ENCODE peak calls at places on chromosomes 7 and 10, in four cellular contexts. V, D, N and F are unnamed samples.

GRCh38 chr7:51186531-51186930 is 130.1 kb downstream of the COBL start:
- DNase-seq in N (no peak), V (no peak), D (no peak), F (no peak)

GRCh38 chr10:133139561-133140065 is 20.4 kb upstream of the KNDC1 start:
- DNase-seq in N (no peak), V (no peak), D (no peak), F (no peak)

GRCh38 chr10:89299031-89299430 is 2.8 kb upstream of the IFIT2 start:
- DNase-seq in V (no peak), D (no peak), N (no peak), F (no peak)

GRCh38 chr7:102061354-102061945 is 225.2 kb upstream of the SH2B2 start:
- DNase-seq in N (no peak), D (no peak), V (no peak), F (no peak)

GRCh38 chr10:43128958-43129706 is 9.1 kb upstream of the CSGALNACT2 start:
- DNase-seq in N (no peak), D (no peak), V (no peak), F (peak)

GRCh38 chr7:141231018-141231792 is 157.3 kb downstream of the TMEM178B start:
- DNase-seq in D (peak), V (peak), N (no peak), F (no peak)

GRCh38 chr7:121547341-121548092 is 151.4 kb upstream of the FAM3C start:
- DNase-seq in V (peak), N (no peak), D (no peak), F (peak)

GRCh38 chr7:157276731-157277562 is 59.9 kb upstream of the DNAJB6 start:
- DNase-seq in D (no peak), V (no peak), N (no peak), F (peak)

GRCh38 chr7:139032473-139032872 is 3.4 kb downstream of the ZC3HAV1L start:
- DNase-seq in D (no peak), N (no peak), V (no peak), F (no peak)

GRCh38 chr10:79434816-79435215 is 10.6 kb downstream of the ZCCHC24 start:
- DNase-seq in D (no peak), N (no peak), V (no peak), F (peak)

GRCh38 chr7:139680676-139681462 is 96.9 kb downstream of the HIPK2 start:
- DNase-seq in V (no peak), N (no peak), D (no peak), F (peak)

GRCh38 chr7:104914427-104914826 is 99.6 kb upstream of the KMT2E start:
- DNase-seq in N (no peak), D (no peak), V (no peak), F (no peak)

GRCh38 chr7:25968205-25968993 is 183.6 kb upstream of the NFE2L3 start:
- DNase-seq in N (peak), V (no peak), D (no peak), F (no peak)

GRCh38 chr7:148973256-148973655 is 55.0 kb downstream of the PDIA4 start:
- DNase-seq in N (no peak), D (no peak), V (no peak), F (no peak)

GRCh38 chr7:131431289-131431688 is 103.6 kb downstream of the MKLN1 start:
- DNase-seq in D (no peak), N (no peak), V (no peak), F (no peak)

GRCh38 chr10:10777279-10777678 is 240.4 kb upstream of the CELF2 start:
- DNase-seq in N (no peak), D (no peak), V (no peak), F (no peak)

GRCh38 chr10:127195571-127196226 is 692 bp downstream of the INSYN2A start:
- DNase-seq in V (no peak), D (no peak), N (no peak), F (no peak)

GRCh38 chr10:23523251-23523650 is 84.4 kb downstream of the OTUD1 start:
- DNase-seq in D (no peak), V (peak), N (no peak), F (no peak)
- TF ChIP-seq CTCF in D (no peak), V (no peak), N (peak), F (no peak)

DNA sequence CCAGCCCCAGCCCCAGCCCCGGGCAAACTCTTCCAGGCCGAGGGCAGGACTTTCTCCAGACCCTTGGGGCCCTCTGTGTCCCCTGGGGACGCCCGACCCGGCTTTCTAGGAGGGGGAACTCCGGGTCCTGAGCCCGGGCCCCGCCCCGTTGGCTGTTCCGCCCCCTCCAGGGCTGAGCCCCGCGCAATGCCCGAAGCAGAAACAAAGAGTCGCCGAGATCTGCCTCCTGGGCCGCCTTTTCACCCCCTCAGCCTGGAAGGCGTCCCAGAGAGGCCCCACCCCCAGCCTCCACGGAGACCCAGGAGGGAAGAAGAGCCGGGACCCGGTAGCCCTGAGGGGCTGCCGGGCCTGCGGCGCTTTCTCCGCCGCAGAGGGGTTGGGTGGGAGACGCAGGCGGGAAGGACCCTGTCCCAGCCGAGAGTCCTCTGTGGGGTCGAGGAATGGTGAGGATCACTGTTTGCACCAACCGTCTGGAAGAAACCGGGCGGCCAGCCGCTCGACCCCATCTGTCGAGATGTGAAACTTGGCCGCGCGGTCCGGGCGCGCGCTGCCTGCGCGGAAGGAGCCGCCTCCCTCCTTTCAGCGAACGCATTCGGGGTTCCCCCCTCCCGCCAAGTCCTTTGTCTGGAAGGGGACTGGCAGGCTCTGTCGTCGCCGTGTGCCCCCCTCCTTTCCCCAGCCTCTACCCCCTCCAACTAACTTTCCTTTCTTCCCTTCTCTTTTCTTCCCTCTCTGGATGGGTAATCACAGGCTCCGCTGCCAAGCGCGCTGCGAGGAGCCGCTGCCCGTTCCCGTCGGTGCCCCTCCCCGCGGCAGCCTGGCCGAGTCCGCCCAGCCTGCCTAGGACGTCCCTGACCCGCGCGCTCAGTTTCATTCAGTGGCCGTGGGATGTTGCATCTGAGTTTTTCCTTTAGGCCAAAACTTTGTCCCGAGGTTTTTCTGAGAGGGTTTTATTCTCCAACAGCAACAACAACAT is 10.2 kb downstream of the EN2 start:
- DNase-seq in N (no peak), V (no peak), D (no peak), F (no peak)
- TF ChIP-seq EZH2 in N (no peak), V (no peak), D (peak), F (no peak)

GRCh38 chr10:48608279-48608681 is 3.4 kb upstream of the ARHGAP22 start:
- DNase-seq in N (peak), V (peak), D (peak), F (peak)
- TF ChIP-seq GABPA in N (no peak), V (no peak), D (no peak), F (no peak)

DNA sequence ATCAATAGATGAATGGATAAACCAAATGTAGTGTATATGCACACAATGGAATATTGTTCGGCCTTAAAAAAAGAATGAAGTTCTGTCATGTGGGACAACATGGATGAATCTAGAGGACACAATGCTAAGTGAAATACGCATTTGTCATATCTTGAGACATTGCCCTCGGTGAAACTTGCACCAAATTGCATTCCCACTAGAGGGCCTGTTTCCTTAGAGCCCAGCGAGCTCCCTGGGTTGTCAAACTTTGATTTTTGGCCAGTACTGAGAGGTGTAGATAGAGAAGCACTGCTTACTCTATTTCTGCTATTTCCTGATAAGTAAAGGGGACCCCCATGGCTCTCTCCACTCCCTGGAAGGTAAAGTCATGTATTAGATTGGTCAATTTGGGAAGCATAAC is 157.1 kb downstream of the GPAM start:
- DNase-seq in V (no peak), N (no peak), D (no peak), F (no peak)
- TF ChIP-seq CTCF in V (peak), N (no peak), D (peak), F (no peak)

GRCh38 chr7:155357573-155358041 is 59.9 kb downstream of the INSIG1 start:
- DNase-seq in D (no peak), V (no peak), N (no peak), F (no peak)
- TF ChIP-seq EZH2 in D (no peak), V (no peak), N (no peak), F (no peak)